ENCODE peak calls at places on chromosome 4, in six cellular contexts. P is adrenal gland, C is uterus, V is ovary, D is HepG2, Q is HCT116. T is an unnamed sample.

GRCh38 chr4:158316264-158316663 is 106.0 kb downstream of the TMEM144 start:
- DNase-seq in V (no peak), P (no peak), D (no peak), Q (no peak), C (no peak), T (no peak)

GRCh38 chr4:55959655-55960054 is 10.9 kb downstream of the CEP135 start:
- DNase-seq in Q (no peak), D (no peak), V (no peak), C (no peak), P (no peak), T (no peak)

GRCh38 chr4:161419822-161420221 is 744.0 kb downstream of the FSTL5 start:
- DNase-seq in D (peak), P (peak), C (no peak), V (no peak), Q (no peak), T (peak)

GRCh38 chr4:138225477-138225876 is 16.7 kb downstream of the SLC7A11 start:
- DNase-seq in Q (no peak), P (no peak), V (no peak), C (no peak), D (no peak), T (no peak)

GRCh38 chr4:61277785-61278184 is 77.7 kb downstream of the ADGRL3 start:
- DNase-seq in P (no peak), D (no peak), Q (no peak), V (no peak), C (no peak), T (no peak)

GRCh38 chr4:102761902-102762301 is 1.1 kb upstream of the MANBA start:
- DNase-seq in Q (no peak), P (no peak), D (no peak), V (no peak), C (no peak), T (no peak)

GRCh38 chr4:88144866-88145300 is 13.6 kb downstream of the ABCG2 start:
- DNase-seq in C (no peak), Q (no peak), D (no peak), P (no peak), V (no peak), T (no peak)

GRCh38 chr4:75634951-75635350 is 4.6 kb upstream of the CDKL2 start:
- DNase-seq in P (no peak), Q (no peak), C (no peak), D (no peak), V (no peak), T (no peak)

GRCh38 chr4:127534041-127534440 is 98.7 kb upstream of the INTU start:
- DNase-seq in P (no peak), C (no peak), V (no peak), D (no peak), Q (no peak), T (no peak)

GRCh38 chr4:112765317-112765989 is 128.5 kb downstream of the LARP7 start:
- DNase-seq in P (no peak), D (peak), V (no peak), Q (peak), C (no peak), T (peak)

GRCh38 chr4:37620174-37620573 is 66.0 kb downstream of the RELL1 start:
- DNase-seq in C (no peak), V (no peak), P (no peak), D (no peak), Q (no peak), T (no peak)

GRCh38 chr4:76866641-76867040 is 31.3 kb downstream of the SOWAHB start:
- DNase-seq in Q (no peak), C (no peak), P (no peak), V (no peak), D (no peak), T (no peak)
- TF ChIP-seq CTCF in Q (no peak), C (no peak), P (no peak), V (no peak), D (no peak), T (no peak)

DNA sequence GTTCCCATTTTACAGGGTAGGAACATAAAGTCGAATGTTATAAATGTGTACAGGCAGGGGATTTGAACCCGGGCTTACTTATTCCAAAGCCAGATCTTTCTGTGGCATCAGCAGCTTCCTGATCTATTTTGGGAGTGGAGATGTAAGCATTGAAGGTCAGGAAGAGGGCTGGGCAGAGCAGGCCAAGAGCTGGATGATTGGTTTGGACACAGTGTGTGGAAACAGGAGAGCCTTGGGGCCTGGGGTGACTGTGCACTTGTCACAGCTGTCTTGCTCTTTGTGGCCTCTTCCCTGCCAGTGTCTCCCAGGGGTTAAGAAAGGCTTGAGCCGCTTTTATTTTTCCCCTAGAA is 127.9 kb upstream of the ENPP6 start:
- DNase-seq in Q (no peak), P (peak), D (no peak), C (no peak), V (no peak), T (peak)
- TF ChIP-seq POLR2A in Q (no peak), P (no peak), D (no peak), C (no peak), V (no peak), T (no peak)

GRCh38 chr4:183599284-183599683 is 59.7 kb downstream of the RWDD4 start:
- DNase-seq in V (no peak), D (no peak), P (no peak), C (no peak), Q (no peak), T (no peak)

GRCh38 chr4:183599690-183600089 is 59.3 kb downstream of the RWDD4 start:
- DNase-seq in C (no peak), V (no peak), D (peak), Q (no peak), P (no peak), T (no peak)

GRCh38 chr4:183601381-183601780 is 57.6 kb downstream of the RWDD4 start:
- DNase-seq in C (no peak), D (no peak), P (no peak), Q (no peak), V (no peak), T (no peak)

GRCh38 chr4:183602444-183603102 is 56.4 kb downstream of the RWDD4 start:
- DNase-seq in V (no peak), C (no peak), D (no peak), Q (no peak), P (no peak), T (no peak)

GRCh38 chr4:183600189-183600685 is 58.7 kb downstream of the RWDD4 start:
- DNase-seq in V (no peak), P (no peak), Q (no peak), C (no peak), D (peak), T (peak)
- TF ChIP-seq CTCF in V (no peak), P (no peak), Q (peak), C (no peak), D (peak), T (peak)

DNA sequence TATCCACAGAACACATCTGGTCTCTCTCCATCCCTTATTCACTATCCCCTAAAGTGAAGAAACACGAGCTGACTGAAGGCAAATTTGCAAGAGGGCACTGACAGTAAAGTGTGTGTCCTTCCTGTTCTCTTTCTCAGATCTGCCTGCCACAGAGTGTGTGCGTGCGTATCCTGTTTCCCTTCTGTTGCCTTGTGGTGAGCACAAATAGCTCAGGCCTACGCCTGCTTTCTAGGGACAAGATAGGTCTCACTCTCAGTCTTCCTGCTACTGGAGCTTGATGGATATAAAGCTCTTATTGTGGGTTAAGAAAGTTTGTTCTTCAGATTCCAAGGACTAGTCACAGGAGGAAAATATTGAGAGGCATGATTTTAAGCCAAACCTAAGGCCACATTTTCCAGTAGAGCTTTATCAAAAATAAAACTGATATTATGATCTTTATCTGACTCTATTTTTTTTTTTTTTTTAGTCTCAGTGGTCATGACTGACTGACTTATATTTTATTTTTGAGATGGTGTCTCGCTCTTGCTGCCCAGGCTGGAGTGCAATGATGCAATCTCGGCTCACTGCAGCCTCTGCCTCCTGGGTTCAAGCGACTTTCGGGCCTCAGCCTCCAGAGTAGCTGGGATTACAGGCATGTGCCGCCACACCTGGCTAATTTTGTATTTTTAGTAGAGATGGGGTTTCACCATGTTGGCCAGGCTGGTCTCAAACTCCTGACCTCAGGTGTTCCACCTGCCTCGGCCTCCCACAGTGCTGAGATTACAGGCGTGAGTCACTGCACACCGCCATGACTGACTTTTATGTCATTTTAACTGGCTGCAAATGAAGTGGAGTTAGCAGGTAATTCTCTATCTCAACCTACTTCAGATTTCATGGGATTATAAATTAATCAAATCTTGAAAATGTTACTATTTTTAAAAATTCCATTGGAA is 140.3 kb upstream of the SH3RF1 start:
- DNase-seq in Q (no peak), V (no peak), C (no peak), P (peak), D (no peak), T (peak)
- TF ChIP-seq POLR2A in Q (no peak), V (no peak), C (no peak), P (no peak), D (no peak), T (no peak)

T was measured in NB4.